ENCODE peak calls at places on chromosome 6, in nine cellular contexts. Y is Calu3; I is omental fat pad; A is immature natural killer cell; O is iris pigment epithelial cell; N is Ammon's horn; M is activated effector memory CD4-positive, alpha-beta T cell treated with anti-CD3 and anti-CD28 coated beads, Interleukin-2, amount 50 U/mL, for 16 hours; T is T-helper 1 cell; V is endothelial cell. B is an unnamed sample.

GRCh38 chr6:116859264-116859663 is 17.8 kb upstream of the RFX6 start:
- DNase-seq in Y (no peak), I (no peak), A (no peak), O (no peak), N (no peak), M (no peak), T (no peak), V (no peak), B (no peak)

GRCh38 chr6:40610229-40610628 is 23.1 kb upstream of the LRFN2 start:
- DNase-seq in Y (no peak), I (no peak), A (no peak), O (no peak), N (no peak), M (no peak), T (no peak), V (no peak), B (no peak)

GRCh38 chr6:33752139-33753015 is 5.7 kb upstream of the IP6K3 start:
- DNase-seq in Y (no peak), I (no peak), A (no peak), O (no peak), N (no peak), M (no peak), T (no peak), V (no peak), B (peak)

GRCh38 chr6:24394777-24395437 is 7.8 kb upstream of the MRS2 start:
- DNase-seq in Y (no peak), I (no peak), A (no peak), O (peak), N (no peak), M (no peak), T (no peak), V (no peak), B (no peak)

GRCh38 chr6:62652692-62653328 is 366.8 kb upstream of the KHDRBS2 start:
- DNase-seq in Y (no peak), I (no peak), A (no peak), O (peak), N (no peak), M (no peak), T (no peak), V (no peak), B (no peak)

GRCh38 chr6:143396497-143397228 is 53.8 kb downstream of the ADAT2 start:
- DNase-seq in Y (no peak), I (no peak), A (no peak), O (no peak), N (peak), M (no peak), T (no peak), V (no peak), B (no peak)

GRCh38 chr6:2858678-2859324 is 17.1 kb upstream of the SERPINB1 start:
- DNase-seq in Y (no peak), I (no peak), A (peak), O (no peak), N (no peak), M (peak), T (peak), V (no peak), B (no peak)

GRCh38 chr6:159874475-159874874 is 16.3 kb upstream of the MAS1 start:
- DNase-seq in Y (no peak), I (no peak), A (no peak), O (peak), N (peak), M (no peak), T (no peak), V (no peak), B (no peak)

GRCh38 chr6:149234051-149234962 is 83.2 kb upstream of the TAB2 start:
- DNase-seq in Y (no peak), I (no peak), A (no peak), O (peak), N (no peak), M (peak), T (peak), V (no peak), B (no peak)

GRCh38 chr6:47075741-47076421 is 33.7 kb upstream of the ADGRF1 start:
- DNase-seq in Y (no peak), I (no peak), A (no peak), O (no peak), N (peak), M (no peak), T (no peak), V (no peak), B (no peak)

GRCh38 chr6:117226778-117227177 is 38.6 kb upstream of the VGLL2 start:
- DNase-seq in Y (no peak), I (no peak), A (no peak), O (no peak), N (no peak), M (no peak), T (no peak), V (no peak), B (no peak)

GRCh38 chr6:31956796-31957195 is 2.0 kb downstream of the NELFE start:
- DNase-seq in Y (no peak), I (no peak), A (no peak), O (no peak), N (no peak), M (no peak), T (no peak), V (no peak), B (no peak)

GRCh38 chr6:79453558-79454042 is 83.6 kb downstream of the LCA5 start:
- DNase-seq in Y (no peak), I (no peak), A (no peak), O (peak), N (no peak), M (no peak), T (no peak), V (no peak), B (no peak)

GRCh38 chr6:13406781-13407180 is 78.4 kb upstream of the TBC1D7 start:
- DNase-seq in Y (peak), I (no peak), A (no peak), O (no peak), N (peak), M (no peak), T (no peak), V (no peak), B (no peak)

GRCh38 chr6:31035862-31036497 is 25.7 kb downstream of the MUC22 start:
- DNase-seq in Y (no peak), I (no peak), A (no peak), O (peak), N (no peak), M (no peak), T (no peak), V (no peak), B (no peak)

GRCh38 chr6:149264629-149265028 is 52.9 kb upstream of the TAB2 start:
- DNase-seq in Y (no peak), I (no peak), A (no peak), O (no peak), N (no peak), M (peak), T (peak), V (no peak), B (no peak)

GRCh38 chr6:123575218-123575617 is 61.5 kb downstream of the TRDN start:
- DNase-seq in Y (no peak), I (no peak), A (no peak), O (no peak), N (no peak), M (no peak), T (no peak), V (no peak), B (no peak)

GRCh38 chr6:16901777-16902176 is 140.5 kb upstream of the ATXN1 start:
- DNase-seq in Y (peak), I (peak), A (no peak), O (peak), N (no peak), M (no peak), T (no peak), V (no peak), B (no peak)

B was measured in NCI-H187.